ENCODE peak calls at places on chromosome 1, in ten cellular contexts. A is NCI-H1092; Q is cardiac muscle cell; O is GM04504; T is midbrain; V is activated CD8-positive, alpha-beta memory T cell treated with anti-CD3 and anti-CD28 coated beads, Interleukin-2, amount 50 U/mL, for 48 hours; B is IMR-90; F is EL; K is NCI-H460; M is GM23248. C is an unnamed sample.

GRCh38 chr1:23196627-23197328 is 20.5 kb downstream of the HTR1D start:
- DNase-seq in Q (no peak), T (no peak), A (no peak), O (peak; percentile 89), B (peak; percentile 98), M (peak; percentile 95), V (no peak), F (peak; percentile 99), K (peak; percentile 93), C (peak; percentile 99)

GRCh38 chr1:71428029-71428428 is 347.2 kb upstream of the ZRANB2 start:
- DNase-seq in K (no peak), F (no peak), T (no peak), V (no peak), A (peak; percentile 28), Q (no peak), B (no peak), O (no peak), M (no peak), C (no peak)

GRCh38 chr1:29245876-29246275 is 9.6 kb downstream of the PTPRU start:
- DNase-seq in A (no peak), M (peak; percentile 39), O (no peak), V (no peak), F (peak; percentile 41), Q (no peak), T (peak; percentile 24), B (peak; percentile 53), K (peak; percentile 46), C (no peak)

GRCh38 chr1:63969461-63969893 is 195.7 kb downstream of the ROR1 start:
- DNase-seq in F (peak; percentile 28), V (no peak), A (no peak), B (peak; percentile 12), M (no peak), O (no peak), Q (no peak), T (peak; percentile 28), K (no peak), C (no peak)

GRCh38 chr1:8061673-8062386 is 35.7 kb upstream of the ERRFI1 start:
- DNase-seq in K (no peak), A (no peak), Q (no peak), T (no peak), M (peak; percentile 52), O (no peak), V (no peak), B (peak; percentile 82), F (peak; percentile 36), C (no peak)

GRCh38 chr1:173017792-173018191 is 32.9 kb downstream of the TNFSF18 start:
- DNase-seq in M (no peak), Q (no peak), F (no peak), O (no peak), B (no peak), T (no peak), V (no peak), A (no peak), K (no peak), C (no peak)

GRCh38 chr1:11473635-11474034 is 5.3 kb upstream of the DISP3 start:
- DNase-seq in B (peak; percentile 5), M (peak; percentile 32), F (peak; percentile 13), Q (peak; percentile 87), T (peak; percentile 9), K (peak; percentile 17), V (no peak), O (no peak), A (no peak), C (no peak)

GRCh38 chr1:30695481-30695880 is 27.9 kb downstream of the MATN1 start:
- DNase-seq in B (no peak), A (no peak), F (no peak), Q (no peak), V (no peak), K (no peak), M (peak; percentile 25), T (no peak), O (peak; percentile 38), C (no peak)

GRCh38 chr1:47680815-47681475 is 243.1 kb downstream of the FOXD2 start:
- DNase-seq in K (no peak), O (no peak), V (peak; percentile 32), T (no peak), M (no peak), F (no peak), A (no peak), B (no peak), Q (no peak), C (no peak)

GRCh38 chr1:213300433-213300832 is 249.4 kb downstream of the RPS6KC1 start:
- DNase-seq in K (no peak), B (no peak), T (no peak), V (no peak), F (no peak), A (no peak), M (no peak), Q (no peak), O (no peak), C (no peak)

GRCh38 chr1:66681686-66682085 is 70.6 kb upstream of the DYNLT5 start:
- DNase-seq in T (no peak), B (no peak), F (peak; percentile 8), A (no peak), O (no peak), K (no peak), Q (no peak), V (no peak), M (no peak), C (no peak)

GRCh38 chr1:185759061-185759460 is 24.9 kb downstream of the HMCN1 start:
- DNase-seq in K (no peak), T (no peak), F (no peak), Q (no peak), M (no peak), A (no peak), B (peak; percentile 12), V (no peak), O (no peak), C (no peak)

GRCh38 chr1:70504176-70504820 is 93.2 kb downstream of the CTH start:
- DNase-seq in K (no peak), V (no peak), T (no peak), B (no peak), M (peak; percentile 61), O (no peak), F (peak; percentile 56), A (no peak), Q (no peak), C (peak; percentile 82)

GRCh38 chr1:53330819-53331218 is 2.9 kb upstream of the LRP8 start:
- DNase-seq in K (no peak), F (no peak), M (no peak), V (peak; percentile 26), Q (no peak), T (no peak), O (no peak), A (no peak), B (no peak), C (no peak)

GRCh38 chr1:156372876-156373275 is 3.9 kb downstream of the RHBG start:
- DNase-seq in O (no peak), F (no peak), T (no peak), V (no peak), A (no peak), K (no peak), Q (no peak), B (no peak), M (no peak), C (no peak)

GRCh38 chr1:206803221-206803730 is 31.0 kb upstream of the IL10 start:
- DNase-seq in O (no peak), B (no peak), Q (no peak), M (no peak), T (no peak), V (peak; percentile 73), A (no peak), K (no peak), F (no peak), C (no peak)

GRCh38 chr1:1873186-1873585 is 17.7 kb downstream of the GNB1 start:
- DNase-seq in F (no peak), Q (peak; percentile 39), T (no peak), A (no peak), V (no peak), B (no peak), K (no peak), O (no peak), M (no peak), C (no peak)